ENCODE peak calls at places on chromosome 17, in eight cellular contexts. Y is kidney, V is endodermal cell, F is brain microvascular endothelial cell, L is tibial nerve, N is fibroblast of mammary gland, Q is neural progenitor cell, S is astrocyte. P is an unnamed sample.

GRCh38 chr17:45319239-45319703 is 2.5 kb upstream of the MAP3K14 start:
- DNase-seq in Q (no peak), F (peak), S (peak), L (no peak), N (peak), V (peak), Y (no peak), P (no peak)

GRCh38 chr17:27985306-27985705 is 57.2 kb upstream of the NLK start:
- DNase-seq in V (no peak), Q (no peak), S (no peak), N (no peak), Y (no peak), L (no peak), F (no peak), P (no peak)

GRCh38 chr17:2017274-2017941 is 7.7 kb downstream of the RTN4RL1 start:
- DNase-seq in F (no peak), L (no peak), N (no peak), S (no peak), V (no peak), Q (no peak), Y (no peak), P (no peak)

GRCh38 chr17:10640475-10640874 is 16.6 kb downstream of the MYH3 start:
- DNase-seq in S (no peak), V (no peak), L (no peak), Q (no peak), Y (no peak), N (peak), F (no peak), P (no peak)

GRCh38 chr17:67648032-67648761 is 69.5 kb upstream of the NOL11 start:
- DNase-seq in Q (no peak), L (no peak), F (no peak), S (no peak), Y (no peak), N (no peak), V (no peak), P (no peak)

GRCh38 chr17:41773190-41773588 is 13.3 kb downstream of the JUP start:
- DNase-seq in Y (peak), L (no peak), N (peak), F (peak), Q (peak), S (peak), V (peak), P (peak)

GRCh38 chr17:65698381-65699061 is 137.1 kb upstream of the AXIN2 start:
- DNase-seq in F (peak), L (no peak), V (peak), N (peak), S (peak), Q (peak), Y (no peak), P (no peak)

GRCh38 chr17:15742051-15742795 is 10.1 kb downstream of the TBC1D26 start:
- DNase-seq in F (no peak), N (no peak), S (no peak), L (no peak), Q (no peak), V (peak), Y (peak), P (no peak)

GRCh38 chr17:43360376-43360738 is 38.4 kb upstream of the ARL4D start:
- DNase-seq in V (no peak), Q (no peak), L (peak), S (peak), Y (no peak), N (peak), F (peak), P (peak)

GRCh38 chr17:65181237-65182061 is 44.3 kb downstream of the RGS9 start:
- DNase-seq in L (no peak), Q (no peak), Y (no peak), N (no peak), V (no peak), S (no peak), F (no peak), P (no peak)

GRCh38 chr17:360141-360705 is 7.6 kb upstream of the RPH3AL start:
- DNase-seq in V (no peak), S (no peak), L (no peak), Q (no peak), Y (peak), N (no peak), F (no peak), P (no peak)

GRCh38 chr17:77071925-77072490 is 68.8 kb upstream of the SEC14L1 start:
- DNase-seq in Y (no peak), L (no peak), N (no peak), F (no peak), V (no peak), S (no peak), Q (no peak), P (no peak)

GRCh38 chr17:27293359-27293897 is 486 bp upstream of the WSB1 start:
- DNase-seq in L (no peak), N (no peak), V (peak), S (no peak), F (no peak), Y (no peak), Q (peak), P (no peak)

GRCh38 chr17:49637050-49637449 is 40.8 kb downstream of the SPOP start:
- DNase-seq in S (peak), Y (no peak), L (no peak), N (no peak), F (peak), V (no peak), Q (no peak), P (no peak)

GRCh38 chr17:81476635-81477034 is 36.0 kb downstream of the ACTG1 start:
- DNase-seq in S (no peak), F (no peak), V (no peak), L (no peak), Y (no peak), Q (no peak), N (no peak), P (no peak)

GRCh38 chr17:8588877-8589276 is 41.6 kb downstream of the MYH10 start:
- DNase-seq in Y (no peak), Q (no peak), V (no peak), S (no peak), F (no peak), N (no peak), L (no peak), P (no peak)

GRCh38 chr17:64073771-64074703 is 53.6 kb upstream of the ICAM2 start:
- DNase-seq in Y (no peak), F (no peak), N (no peak), V (peak), S (no peak), Q (no peak), L (no peak), P (no peak)

GRCh38 chr17:2398655-2399571 is 1.9 kb downstream of the MNT start:
- DNase-seq in V (peak), N (peak), S (peak), F (peak), L (no peak), Y (peak), Q (peak), P (peak)

GRCh38 chr17:57537524-57538410 is 207.3 kb downstream of the CCDC182 start:
- DNase-seq in N (no peak), V (no peak), L (no peak), Q (peak), Y (no peak), F (no peak), S (no peak), P (no peak)

GRCh38 chr17:9331512-9332163 is 244.0 kb downstream of the STX8 start:
- DNase-seq in V (peak), Y (no peak), F (no peak), Q (peak), L (no peak), S (peak), N (no peak), P (no peak)

DNA sequence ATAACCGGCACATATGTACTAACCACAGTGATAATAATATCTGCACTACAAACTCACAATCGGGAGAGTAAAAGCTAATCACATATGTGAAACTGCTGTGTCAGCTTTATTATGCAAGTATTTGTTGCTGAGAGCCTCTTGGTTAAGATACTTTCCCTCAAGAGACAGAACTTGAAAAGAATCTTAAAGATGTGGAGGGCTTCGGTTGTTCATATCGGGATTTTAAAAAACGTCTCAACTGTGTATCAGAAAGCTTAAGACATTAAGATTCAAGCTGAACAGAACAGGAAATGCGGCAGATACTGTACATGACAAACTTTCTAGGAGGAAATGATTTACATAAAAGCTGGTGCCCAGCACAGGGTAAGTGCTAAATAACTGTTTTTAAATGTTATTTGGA is 27.5 kb upstream of the HLF start:
- DNase-seq in Y (no peak), F (no peak), V (no peak), Q (no peak), L (no peak), N (peak), S (no peak), P (no peak)
- H3K4me3 ChIP-seq in Y (no peak), F (no peak), V (no peak), Q (no peak), L (no peak), N (no peak), S (no peak), P (no peak)

DNA sequence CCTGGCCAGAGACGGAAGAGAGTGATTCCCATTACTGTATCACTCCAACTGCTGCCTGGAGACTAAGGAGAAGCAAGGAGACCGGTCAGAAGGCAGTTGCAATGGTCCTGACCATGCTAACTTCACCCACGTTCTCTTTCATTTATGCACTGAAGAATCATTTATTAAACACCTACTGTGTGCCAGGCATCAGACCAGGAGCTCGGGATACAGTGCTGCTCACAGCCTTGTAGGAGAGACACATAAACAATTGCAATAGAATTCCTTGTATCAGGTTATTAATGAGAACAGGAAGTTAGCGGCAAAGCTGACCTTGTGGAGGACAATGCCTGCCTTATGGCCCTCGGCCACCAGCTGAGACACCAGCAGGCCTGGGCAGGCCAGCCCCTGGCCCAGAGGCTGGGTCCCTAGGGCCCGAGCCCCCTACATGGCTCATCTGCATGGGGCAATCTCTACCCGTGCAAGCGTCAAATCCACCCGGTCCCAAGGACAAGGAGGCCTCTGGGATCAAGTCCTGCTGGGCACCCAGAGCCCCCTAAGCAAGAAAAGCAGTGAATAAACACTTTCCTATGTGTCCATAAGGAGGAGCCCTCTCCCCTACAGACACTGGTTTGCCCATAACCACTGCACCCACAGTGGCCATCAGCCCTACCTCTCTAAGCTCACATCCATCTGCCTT is 8.6 kb upstream of the ENPP7 start:
- DNase-seq in Y (no peak), N (no peak), Q (peak), S (no peak), L (no peak), F (peak), V (peak), P (no peak)
- TF ChIP-seq CTCF in Y (no peak), N (peak), Q (peak), S (peak), L (no peak), F (peak), V (peak), P (peak)

GRCh38 chr17:72587773-72588511 is 467.1 kb downstream of the SOX9 start:
- DNase-seq in F (peak), Q (no peak), N (no peak), L (no peak), Y (no peak), V (peak), S (peak), P (no peak)
- H3K4me3 ChIP-seq in F (peak), Q (no peak), N (no peak), L (no peak), Y (no peak), V (no peak), S (peak), P (no peak)

GRCh38 chr17:32110596-32110995 is 31.7 kb upstream of the RHOT1 start:
- DNase-seq in Y (no peak), S (no peak), F (peak), Q (no peak), L (no peak), N (no peak), V (peak), P (no peak)

GRCh38 chr17:32112416-32112815 is 29.9 kb upstream of the RHOT1 start:
- DNase-seq in S (no peak), V (peak), L (no peak), Y (no peak), Q (no peak), N (no peak), F (no peak), P (no peak)

GRCh38 chr17:32114536-32114935 is 27.8 kb upstream of the RHOT1 start:
- DNase-seq in Q (no peak), F (no peak), Y (no peak), L (no peak), S (no peak), V (no peak), N (no peak), P (no peak)

GRCh38 chr17:32116937-32117336 is 25.4 kb upstream of the RHOT1 start:
- DNase-seq in V (no peak), L (no peak), Y (no peak), F (no peak), S (no peak), N (no peak), Q (no peak), P (no peak)

GRCh38 chr17:32111141-32111771 is 31.0 kb upstream of the RHOT1 start:
- DNase-seq in L (peak), Q (peak), V (peak), N (peak), S (peak), Y (no peak), F (peak), P (no peak)
- TF ChIP-seq CTCF in L (no peak), Q (peak), V (peak), N (peak), S (peak), Y (no peak), F (peak), P (peak)

DNA sequence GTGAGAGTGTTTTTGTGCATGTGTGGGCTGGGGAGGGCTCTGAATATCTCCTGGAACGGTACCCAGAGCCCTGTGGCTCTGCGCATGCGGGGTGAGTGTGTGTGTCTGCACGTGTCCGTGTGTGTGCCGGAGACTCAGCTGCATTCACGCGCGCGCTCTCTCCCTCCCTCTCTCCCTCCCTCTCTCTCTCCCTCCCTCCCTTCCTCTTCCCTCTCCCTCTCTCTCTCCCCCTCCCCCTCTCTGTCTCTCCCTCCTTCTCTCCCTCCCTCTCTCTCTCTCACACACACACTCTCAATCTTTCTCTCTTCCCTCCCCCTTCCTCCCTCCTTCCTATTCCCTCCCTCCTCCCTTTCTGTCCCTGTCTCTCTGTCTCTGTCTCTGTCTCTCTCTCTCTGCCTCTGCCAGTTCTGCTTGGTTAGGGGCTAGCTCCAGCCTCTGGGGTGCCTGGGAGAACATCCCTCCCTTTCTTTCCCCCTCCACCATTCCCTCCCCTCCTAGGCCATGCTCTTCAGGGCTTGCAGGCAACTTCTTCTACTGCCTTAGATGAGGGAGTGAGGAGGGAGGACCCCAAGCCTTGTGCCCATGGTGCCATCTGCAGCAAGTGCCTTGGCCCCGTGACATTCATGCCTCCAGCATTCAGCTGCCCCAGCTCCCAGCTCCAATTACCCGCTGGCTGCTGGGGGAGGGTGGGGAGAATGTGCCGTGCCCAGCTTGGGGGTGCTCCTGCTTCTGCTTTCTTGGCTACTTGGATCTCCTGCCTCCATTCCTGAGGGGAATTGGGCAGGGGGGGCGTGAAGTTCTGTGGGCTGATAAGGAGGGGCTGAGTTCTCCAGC is 6.4 kb downstream of the THRA start:
- DNase-seq in Y (peak), F (peak), Q (peak), L (peak), V (peak), S (peak), N (peak), P (peak)
- H3K4me3 ChIP-seq in Y (peak), F (peak), Q (peak), L (peak), V (no peak), S (peak), N (peak), P (peak)

GRCh38 chr17:48478224-48479013 is 48.4 kb upstream of the SKAP1 start:
- DNase-seq in L (no peak), Q (no peak), V (no peak), S (no peak), N (no peak), F (no peak), Y (no peak), P (no peak)
- TF ChIP-seq CTCF in L (no peak), Q (no peak), V (peak), S (no peak), N (peak), F (no peak), Y (no peak), P (no peak)

GRCh38 chr17:73005360-73005759 is 87.1 kb downstream of the SLC39A11 start:
- DNase-seq in F (no peak), Y (no peak), V (peak), N (no peak), S (no peak), L (no peak), Q (no peak), P (no peak)

GRCh38 chr17:73003487-73003886 is 89.0 kb downstream of the SLC39A11 start:
- DNase-seq in N (no peak), S (no peak), Q (no peak), L (no peak), F (no peak), V (peak), Y (no peak), P (no peak)

GRCh38 chr17:73011016-73011486 is 81.4 kb downstream of the SLC39A11 start:
- DNase-seq in Q (no peak), N (no peak), Y (no peak), S (no peak), L (no peak), V (no peak), F (no peak), P (no peak)

GRCh38 chr17:73010414-73010813 is 82.1 kb downstream of the SLC39A11 start:
- DNase-seq in L (no peak), V (no peak), F (no peak), S (no peak), Q (no peak), N (no peak), Y (no peak), P (no peak)

GRCh38 chr17:73007447-73007846 is 85.0 kb downstream of the SLC39A11 start:
- DNase-seq in Y (no peak), L (no peak), F (no peak), Q (no peak), S (peak), N (peak), V (no peak), P (no peak)
- H3K4me3 ChIP-seq in Y (no peak), L (no peak), F (no peak), Q (no peak), S (no peak), N (no peak), V (no peak), P (no peak)